ENCODE peak calls at places on chromosomes 2 and 18, in eight cellular contexts. W is RWPE1; Q is Kasumi-1; P is activated CD4-positive, alpha-beta T cell treated with anti-CD3 and anti-CD28 coated beads for 24 hours; D is NCI-H345; L is stomach; Z is foreskin keratinocyte; Y is hippocampal formation. N is an unnamed sample.

GRCh38 chr18:63307555-63308200 is 11.9 kb downstream of the BCL2 start:
- DNase-seq in L (no peak), Y (peak), D (no peak), P (no peak), W (no peak), Q (no peak), Z (no peak), N (no peak)

GRCh38 chr2:199985625-199986207 is 30.3 kb downstream of the MAIP1 start:
- DNase-seq in Q (peak), P (peak), D (peak), W (peak), Y (peak), L (peak), Z (peak), N (no peak)

GRCh38 chr2:71005271-71006202 is 10.9 kb upstream of the TEX261 start:
- DNase-seq in L (no peak), Z (no peak), Q (no peak), W (no peak), D (no peak), P (no peak), Y (no peak), N (no peak)

GRCh38 chr2:119282139-119282965 is 58.7 kb downstream of the STEAP3 start:
- DNase-seq in Y (no peak), Z (no peak), P (no peak), L (no peak), Q (no peak), D (no peak), W (no peak), N (no peak)

GRCh38 chr2:100822587-100823248 is 2.8 kb downstream of the NPAS2 start:
- DNase-seq in D (no peak), Z (no peak), Q (no peak), P (no peak), W (peak), Y (no peak), L (no peak), N (no peak)

GRCh38 chr2:240685771-240686371 is 3.2 kb upstream of the AQP12B start:
- DNase-seq in Z (no peak), Q (no peak), W (no peak), L (no peak), Y (no peak), P (no peak), D (no peak), N (no peak)

GRCh38 chr18:69469444-69469919 is 68.8 kb downstream of the DOK6 start:
- DNase-seq in W (no peak), Q (no peak), Z (no peak), P (peak), L (no peak), Y (no peak), D (peak), N (no peak)

GRCh38 chr2:105375001-105375561 is 23.8 kb downstream of the FHL2 start:
- DNase-seq in D (no peak), L (no peak), Y (no peak), Z (no peak), P (no peak), Q (no peak), W (no peak), N (no peak)

GRCh38 chr2:197372582-197372981 is 62.0 kb upstream of the ANKRD44 start:
- DNase-seq in W (no peak), D (no peak), L (no peak), Q (no peak), Y (no peak), P (no peak), Z (no peak), N (no peak)

N was measured in dorsolateral prefrontal cortex.